ENCODE peak calls at places on chromosome 9, in four cellular contexts. K is HCT116, P is H1, B is GM12878. Q is an unnamed sample.
A peak's percentile ranks its signal among the peaks of the same experiment; 100 is the strongest.

GRCh38 chr9:16661816-16662215 is 208.7 kb downstream of the BNC2 start:
- DNase-seq in P (no peak), K (no peak), B (no peak), Q (no peak)

GRCh38 chr9:134770972-134771971 is 109.3 kb upstream of the FCN2 start:
- DNase-seq in P (no peak), K (no peak), B (peak; percentile 34), Q (no peak)

GRCh38 chr9:129459550-129460322 is 161.2 kb downstream of the C9orf50 start:
- DNase-seq in K (no peak), P (no peak), B (no peak), Q (no peak)

GRCh38 chr9:76451234-76451633 is 7.7 kb upstream of the GCNT1 start:
- DNase-seq in B (no peak), P (no peak), K (no peak), Q (no peak)

GRCh38 chr9:37509536-37509935 is 23.8 kb downstream of the POLR1E start:
- DNase-seq in K (no peak), B (no peak), P (no peak), Q (no peak)

GRCh38 chr9:69452110-69452780 is 127.2 kb downstream of the ENTREP1 start:
- DNase-seq in P (no peak), B (no peak), K (no peak), Q (no peak)

GRCh38 chr9:123686131-123686848 is 243.6 kb downstream of the DENND1A start:
- DNase-seq in K (no peak), P (no peak), B (no peak), Q (no peak)

GRCh38 chr9:10251490-10251889 is 361.3 kb downstream of the PTPRD start:
- DNase-seq in K (no peak), B (no peak), P (no peak), Q (no peak)

GRCh38 chr9:119026120-119026519 is 343.1 kb downstream of the BRINP1 start:
- DNase-seq in K (no peak), B (no peak), P (no peak), Q (no peak)

GRCh38 chr9:125995706-125996105 is 248.5 kb downstream of the PBX3 start:
- DNase-seq in P (no peak), B (no peak), K (no peak), Q (no peak)

GRCh38 chr9:111316796-111317195 is 13.2 kb downstream of the OR2K2 start:
- DNase-seq in P (no peak), K (no peak), B (no peak), Q (no peak)

GRCh38 chr9:90340421-90340820 is 302.2 kb downstream of the DIRAS2 start:
- DNase-seq in B (no peak), P (no peak), K (no peak), Q (no peak)

GRCh38 chr9:132411091-132411508 is 1.1 kb downstream of the CFAP77 start:
- DNase-seq in B (no peak), P (peak; percentile 69), K (peak; percentile 68), Q (no peak)

GRCh38 chr9:25724424-25724823 is 46.2 kb upstream of the TUSC1 start:
- DNase-seq in P (no peak), K (no peak), B (no peak), Q (peak; percentile 48)

GRCh38 chr9:72203205-72203803 is 54.1 kb downstream of the GDA start:
- DNase-seq in B (no peak), P (no peak), K (peak; percentile 28), Q (peak; percentile 24)

GRCh38 chr9:109996936-109997580 is 210.9 kb downstream of the C9orf152 start:
- DNase-seq in P (no peak), B (no peak), K (no peak), Q (no peak)

GRCh38 chr9:127083133-127083532 is 39.3 kb downstream of the ANGPTL2 start:
- DNase-seq in P (no peak), B (no peak), K (no peak), Q (no peak)

GRCh38 chr9:91354846-91355245 is 6.9 kb downstream of the AUH start:
- DNase-seq in B (no peak), P (no peak), K (no peak), Q (no peak)

GRCh38 chr9:21558627-21559401 is 76.7 kb upstream of the IFNE start:
- DNase-seq in P (no peak), K (no peak), B (no peak), Q (no peak)

GRCh38 chr9:105142406-105143092 is 101.9 kb upstream of the SLC44A1 start:
- DNase-seq in K (no peak), P (no peak), B (no peak), Q (no peak)

GRCh38 chr9:134313470-134313869 is 12.8 kb upstream of the RXRA start:
- DNase-seq in K (no peak), P (no peak), B (no peak), Q (no peak)

GRCh38 chr9:33076031-33076359 is 479 bp downstream of the SMU1 start:
- DNase-seq in K (no peak), B (no peak), P (no peak), Q (no peak)

GRCh38 chr9:98175762-98176161 is 16.7 kb downstream of the CORO2A start:
- DNase-seq in K (no peak), B (no peak), P (no peak), Q (no peak)

GRCh38 chr9:132199056-132199455 is 37.2 kb downstream of the NTNG2 start:
- DNase-seq in B (no peak), K (no peak), P (no peak), Q (no peak)

GRCh38 chr9:1604942-1605560 is 410.1 kb upstream of the SMARCA2 start:
- DNase-seq in P (no peak), K (no peak), B (peak; percentile 11), Q (peak; percentile 44)

GRCh38 chr9:117919594-117919993 is 215.4 kb downstream of the TLR4 start:
- DNase-seq in P (no peak), B (no peak), K (no peak), Q (no peak)

GRCh38 chr9:36765468-36766341 is 193.0 kb downstream of the MELK start:
- DNase-seq in B (peak; percentile 91), K (peak; percentile 91), P (peak; percentile 38), Q (peak; percentile 77)

GRCh38 chr9:15021146-15021545 is 110.9 kb upstream of the FREM1 start:
- DNase-seq in B (no peak), P (no peak), K (no peak), Q (no peak)

GRCh38 chr9:14985419-14985818 is 75.2 kb upstream of the FREM1 start:
- DNase-seq in K (no peak), P (no peak), B (no peak), Q (peak; percentile 86)

GRCh38 chr9:14092344-14092743 is 221.6 kb downstream of the NFIB start:
- DNase-seq in K (no peak), B (no peak), P (no peak), Q (no peak)

DNA sequence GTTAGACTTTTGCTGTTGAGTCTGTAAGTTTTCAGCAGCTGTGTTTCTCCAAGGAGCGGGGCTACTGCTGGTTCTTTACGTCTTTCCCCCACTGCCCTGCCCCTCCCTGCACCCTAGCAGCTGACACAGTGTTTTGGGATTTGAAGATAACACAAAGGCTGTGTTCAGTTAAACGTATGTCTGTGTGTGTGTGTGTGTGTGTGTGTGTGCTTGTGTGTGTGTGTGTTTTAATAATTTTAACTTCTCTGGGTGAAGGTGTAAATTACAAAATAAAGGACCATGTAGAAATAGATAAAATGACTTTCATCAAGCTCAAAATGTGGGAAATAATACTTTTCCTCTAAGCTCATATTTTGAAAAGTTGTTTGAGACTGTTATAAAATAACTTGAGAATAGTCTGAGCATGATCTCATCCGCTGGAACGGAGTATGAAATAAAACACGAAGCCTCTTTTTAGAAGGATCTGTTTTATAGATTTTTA is 10.9 kb downstream of the ABL1 start:
- DNase-seq in B (no peak), P (no peak), K (no peak), Q (no peak)
- H3K4me3 ChIP-seq in B (no peak overlapping the region), P (no peak overlapping the region), K (no peak overlapping the region), Q (peak overlapping the region; percentile 54)

DNA sequence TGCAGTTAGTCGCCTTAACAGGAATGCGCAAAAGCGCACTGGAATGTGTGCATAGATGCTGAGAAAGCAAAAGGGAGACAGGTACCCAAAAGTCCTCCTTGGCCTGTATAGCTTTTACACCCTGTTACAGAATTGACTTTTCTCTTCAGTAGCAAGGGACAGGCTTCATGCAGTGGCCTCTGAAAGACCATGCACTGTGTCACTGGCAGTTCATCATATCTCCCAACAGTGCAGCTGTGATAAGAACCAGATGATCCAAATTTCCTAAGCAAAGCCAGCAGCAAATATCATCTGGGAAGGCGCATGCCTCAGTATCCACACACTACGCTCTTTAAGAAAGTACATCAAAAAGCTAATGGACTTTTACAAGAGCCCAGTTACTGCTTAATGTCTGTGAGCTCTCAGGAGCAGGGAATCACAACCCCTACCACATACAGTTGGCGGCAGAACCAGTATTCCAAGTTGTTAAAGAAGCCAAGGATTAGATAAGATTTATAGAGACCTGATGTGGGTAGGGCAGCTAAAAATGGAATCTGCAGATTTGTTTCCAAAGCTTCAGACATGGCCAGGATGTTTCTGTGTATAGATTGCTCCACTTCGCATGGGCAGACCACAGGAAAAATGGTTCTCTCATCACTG is 25.1 kb downstream of the ADAMTSL1 start:
- DNase-seq in B (no peak), P (no peak), K (no peak), Q (no peak)
- TF ChIP-seq POLR2AphosphoS5 in B (no peak), P (no peak), K (no peak), Q (no peak)

GRCh38 chr9:93326654-93327053 is 124.8 kb upstream of the FAM120A start:
- DNase-seq in B (no peak), K (no peak), P (no peak), Q (no peak)

GRCh38 chr9:93326056-93326455 is 125.4 kb upstream of the FAM120A start:
- DNase-seq in K (no peak), B (no peak), P (no peak), Q (no peak)

GRCh38 chr9:93324191-93324834 is 127.2 kb upstream of the FAM120A start:
- DNase-seq in P (no peak), B (no peak), K (no peak), Q (no peak)

GRCh38 chr9:93321220-93321610 is 130.3 kb upstream of the FAM120A start:
- DNase-seq in K (no peak), P (no peak), B (no peak), Q (no peak)

GRCh38 chr9:93325307-93326035 is 126.0 kb upstream of the FAM120A start:
- DNase-seq in K (no peak), B (no peak), P (no peak), Q (no peak)
- H3K9ac ChIP-seq in K (no peak overlapping the region), B (no peak overlapping the region), P (no peak overlapping the region), Q (no peak overlapping the region)

GRCh38 chr9:92598382-92598781 is 62.6 kb upstream of the ECM2 start:
- DNase-seq in P (no peak), B (no peak), K (no peak), Q (no peak)

GRCh38 chr9:92600742-92601261 is 65.0 kb upstream of the ECM2 start:
- DNase-seq in P (no peak), K (no peak), B (no peak), Q (no peak)

GRCh38 chr9:92603990-92604389 is 65.9 kb downstream of the IPPK start:
- DNase-seq in K (no peak), B (no peak), P (no peak), Q (no peak)

GRCh38 chr9:92603100-92603499 is 66.8 kb downstream of the IPPK start:
- DNase-seq in P (no peak), B (no peak), K (no peak), Q (no peak)

DNA sequence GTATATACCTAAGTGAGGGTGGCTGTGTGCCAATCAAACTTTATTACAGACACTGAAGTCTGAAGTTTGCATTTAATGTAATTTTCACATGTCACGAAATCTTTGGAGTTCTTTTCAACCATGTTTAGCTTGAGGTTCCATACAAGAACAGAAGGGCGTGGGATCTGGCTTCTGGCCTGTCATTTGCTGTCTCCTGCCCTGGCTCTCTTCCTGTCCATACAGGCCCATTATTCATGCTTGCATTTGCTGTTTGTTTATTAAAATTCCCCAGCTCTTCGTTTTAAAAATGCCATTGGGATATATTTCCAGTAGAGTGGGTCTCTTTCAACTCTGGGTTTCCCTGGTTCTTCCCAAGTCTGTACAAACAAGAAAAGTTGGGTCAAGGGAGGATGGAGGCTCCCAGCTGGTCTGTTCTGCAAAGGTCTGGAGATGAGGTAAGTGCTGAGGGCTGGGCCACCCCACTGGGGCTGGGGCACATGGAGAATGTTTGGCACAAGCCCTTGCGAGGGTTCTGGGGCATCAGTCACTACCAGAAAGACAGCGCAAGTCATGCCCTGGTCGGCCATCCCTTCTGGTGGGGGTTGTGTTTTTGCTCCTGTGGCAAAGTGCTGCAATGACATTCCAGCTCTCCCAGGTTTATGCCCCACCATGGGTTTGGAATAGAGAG is 64.4 kb upstream of the ECM2 start:
- DNase-seq in P (no peak), B (no peak), K (no peak), Q (no peak)
- H3K4me3 ChIP-seq in P (no peak overlapping the region), B (no peak overlapping the region), K (no peak overlapping the region), Q (no peak overlapping the region)